ENCODE peak calls at places on chromosomes 6 and 20, in six cellular contexts. I is ovary, C is transverse colon, R is sigmoid colon, U is A549, Q is GM12878. Y is an unnamed sample.

GRCh38 chr6:149334682-149335160 is 17.2 kb downstream of the TAB2 start:
- DNase-seq in I (no peak), C (no peak), R (no peak), U (peak; percentile 48), Q (no peak), Y (no peak)

GRCh38 chr6:90219168-90219985 is 77.3 kb downstream of the BACH2 start:
- DNase-seq in I (peak; percentile 51), C (peak; percentile 20), R (peak; percentile 87), U (no peak), Q (no peak), Y (no peak)

GRCh38 chr6:148166339-148166949 is 176.2 kb upstream of the SASH1 start:
- DNase-seq in I (no peak), C (no peak), R (no peak), U (peak; percentile 57), Q (no peak), Y (no peak)

GRCh38 chr6:22424196-22424595 is 127.4 kb upstream of the PRL start:
- DNase-seq in I (no peak), C (no peak), R (no peak), U (no peak), Q (no peak), Y (no peak)

GRCh38 chr20:46512943-46513844 is at the start of gene ZNF334:
- DNase-seq in I (peak; percentile 77), C (peak; percentile 28), R (peak; percentile 76), U (no peak), Q (no peak), Y (peak; percentile 65)

GRCh38 chr20:45306431-45306982 is at the start of gene RBPJL:
- DNase-seq in I (no peak), C (no peak), R (no peak), U (no peak), Q (no peak), Y (peak; percentile 91)

GRCh38 chr6:150588862-150589499 is 10.7 kb upstream of the PLEKHG1 start:
- DNase-seq in I (no peak), C (no peak), R (no peak), U (no peak), Q (no peak), Y (no peak)

GRCh38 chr20:35320396-35321126 is 28.3 kb upstream of the FAM83C start:
- DNase-seq in I (no peak), C (no peak), R (no peak), U (peak; percentile 55), Q (no peak), Y (no peak)

GRCh38 chr6:109867009-109867969 is 110.8 kb upstream of the GPR6 start:
- DNase-seq in I (peak; percentile 83), C (no peak), R (peak; percentile 74), U (no peak), Q (no peak), Y (no peak)

GRCh38 chr6:148370171-148370570 is 27.5 kb downstream of the SASH1 start:
- DNase-seq in I (no peak), C (no peak), R (no peak), U (no peak), Q (no peak), Y (no peak)

GRCh38 chr6:123570813-123571684 is 65.7 kb downstream of the TRDN start:
- DNase-seq in I (no peak), C (no peak), R (no peak), U (no peak), Q (no peak), Y (no peak)

GRCh38 chr6:109610555-109610954 is 80.4 kb downstream of the AK9 start:
- DNase-seq in I (no peak), C (no peak), R (no peak), U (no peak), Q (no peak), Y (no peak)

GRCh38 chr6:104728444-104728843 is 131.3 kb downstream of the HACE1 start:
- DNase-seq in I (no peak), C (no peak), R (no peak), U (no peak), Q (no peak), Y (no peak)

GRCh38 chr6:142184332-142184731 is 37.3 kb downstream of the VTA1 start:
- DNase-seq in I (no peak), C (no peak), R (no peak), U (no peak), Q (no peak), Y (no peak)

GRCh38 chr6:150710236-150710635 is 110.6 kb downstream of the PLEKHG1 start:
- DNase-seq in I (no peak), C (peak; percentile 67), R (no peak), U (no peak), Q (no peak), Y (no peak)

GRCh38 chr6:134828641-134829040 is 121.3 kb downstream of the ALDH8A1 start:
- DNase-seq in I (no peak), C (no peak), R (no peak), U (no peak), Q (no peak), Y (no peak)
- TF ChIP-seq EP300 in I (no peak), C (no peak), R (no peak), U (no peak), Q (no peak), Y (no peak)

GRCh38 chr6:42140756-42141602 is 1.4 kb downstream of the C6orf132 start:
- DNase-seq in I (no peak), C (no peak), R (no peak), U (no peak), Q (no peak), Y (no peak)
- H3K4me1 ChIP-seq in I (peaks cover 5% of the 10 kb centered on the region), C (peaks cover 66% of the 10 kb centered on the region), R (peaks cover 10% of the 10 kb centered on the region), U (peaks cover 60% of the 10 kb centered on the region), Q (peaks cover 4% of the 10 kb centered on the region), Y (peaks cover 32% of the 10 kb centered on the region)

GRCh38 chr6:154432533-154433476 is 76.2 kb upstream of the IPCEF1 start:
- DNase-seq in I (no peak), C (no peak), R (no peak), U (no peak), Q (no peak), Y (no peak)
- TF ChIP-seq EP300 in I (no peak), C (no peak), R (no peak), U (no peak), Q (no peak), Y (peak; percentile 25)

GRCh38 chr20:31665753-31666152 is 28.0 kb downstream of the COX4I2 start:
- DNase-seq in I (no peak), C (no peak), R (no peak), U (no peak), Q (no peak), Y (no peak)

GRCh38 chr20:31664696-31665354 is 27.1 kb downstream of the COX4I2 start:
- DNase-seq in I (no peak), C (peak; percentile 62), R (no peak), U (no peak), Q (no peak), Y (peak; percentile 52)

GRCh38 chr20:31666258-31667042 is 28.7 kb downstream of the COX4I2 start:
- DNase-seq in I (no peak), C (peak; percentile 73), R (peak; percentile 79), U (no peak), Q (no peak), Y (peak; percentile 72)

GRCh38 chr20:31669876-31670275 is 32.2 kb downstream of the COX4I2 start:
- DNase-seq in I (no peak), C (no peak), R (no peak), U (no peak), Q (no peak), Y (no peak)

GRCh38 chr20:31667315-31668285 is 29.9 kb downstream of the COX4I2 start:
- DNase-seq in I (no peak), C (no peak), R (no peak), U (no peak), Q (no peak), Y (no peak)
- H3K4me1 ChIP-seq in I (peaks cover 22% of the 10 kb centered on the region), C (peaks cover 95% of the 10 kb centered on the region), R (peaks cover 61% of the 10 kb centered on the region), U (peaks cover 90% of the 10 kb centered on the region), Q (no peaks in the 10 kb centered on the region), Y (peaks cover 83% of the 10 kb centered on the region)

DNA sequence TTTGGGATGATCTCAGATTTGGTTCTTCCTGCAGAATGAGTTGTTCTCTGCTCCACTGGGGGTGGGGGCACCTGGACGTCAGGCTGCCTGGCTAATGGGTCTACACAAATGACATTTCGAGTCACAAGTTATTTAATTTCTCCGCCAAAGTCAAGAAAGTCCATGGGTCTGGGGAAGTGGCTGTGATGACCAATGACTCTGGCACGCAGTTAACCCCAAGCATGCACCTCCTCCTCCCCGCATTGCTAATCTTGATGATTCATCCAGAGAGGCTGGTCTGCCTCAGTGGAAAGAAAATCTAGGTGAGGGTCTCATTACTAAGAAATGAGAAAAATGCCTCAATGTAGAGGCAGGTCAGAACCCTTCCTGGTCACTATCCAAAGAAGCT is 98.3 kb upstream of the MRPS10 start:
- DNase-seq in I (no peak), C (peak; percentile 18), R (no peak), U (peak; percentile 84), Q (no peak), Y (no peak)
- TF ChIP-seq EP300 in I (no peak), C (no peak), R (no peak), U (peak; percentile 37), Q (no peak), Y (no peak)

GRCh38 chr20:9071976-9072726 is 3.3 kb downstream of the PLCB4 start:
- DNase-seq in I (no peak), C (no peak), R (no peak), U (peak; percentile 56), Q (no peak), Y (no peak)
- H3K4me1 ChIP-seq in I (peaks cover 2% of the 10 kb centered on the region), C (peaks cover 38% of the 10 kb centered on the region), R (peaks cover 19% of the 10 kb centered on the region), U (peaks cover 62% of the 10 kb centered on the region), Q (no peaks in the 10 kb centered on the region), Y (no peaks in the 10 kb centered on the region)

GRCh38 chr6:125779924-125780539 is 10.7 kb upstream of the NCOA7 start:
- DNase-seq in I (peak; percentile 86), C (peak; percentile 85), R (peak; percentile 90), U (peak; percentile 91), Q (peak; percentile 92), Y (peak; percentile 72)
- TF ChIP-seq EP300 in I (peak; percentile 70), C (no peak), R (no peak), U (no peak), Q (peak; percentile 84), Y (no peak)